ENCODE peak calls at places on chromosomes 5 and 9, in six cellular contexts. J, E, K, A, D and P are unnamed samples.

GRCh38 chr9:125377584-125378250 is 116.1 kb downstream of the GAPVD1 start:
- DNase-seq in E (no peak), K (no peak), J (no peak), D (no peak), A (no peak), P (no peak)

GRCh38 chr5:40033411-40033810 is 608.6 kb upstream of the DAB2 start:
- DNase-seq in D (no peak), J (no peak), E (peak; percentile 79), K (no peak), A (no peak), P (no peak)

GRCh38 chr9:113593682-113594281 is 130.3 kb downstream of the RGS3 start:
- DNase-seq in J (peak; percentile 39), D (peak; percentile 94), K (peak; percentile 97), E (peak; percentile 69), A (peak; percentile 91), P (peak; percentile 56)

GRCh38 chr5:68251804-68252648 is 36.5 kb downstream of the PIK3R1 start:
- DNase-seq in J (no peak), E (no peak), A (peak; percentile 50), D (no peak), K (no peak), P (no peak)

GRCh38 chr5:159547466-159548195 is 217.3 kb upstream of the IL12B start:
- DNase-seq in D (no peak), J (no peak), K (no peak), E (no peak), A (no peak), P (no peak)

GRCh38 chr5:7801898-7802614 is 48.9 kb downstream of the CFAP90 start:
- DNase-seq in K (no peak), J (no peak), D (no peak), E (no peak), A (no peak), P (no peak)

GRCh38 chr5:141398608-141399007 is 861 bp downstream of the PCDHGB5 start:
- DNase-seq in J (no peak), E (no peak), D (no peak), A (no peak), K (no peak), P (no peak)

GRCh38 chr9:137370865-137371520 is 52.0 kb downstream of the EXD3 start:
- DNase-seq in K (peak; percentile 37), A (peak; percentile 7), D (no peak), E (no peak), J (no peak), P (no peak)

GRCh38 chr5:74766348-74766886 is 500 bp downstream of the GFM2 start:
- DNase-seq in E (peak; percentile 1), D (peak; percentile 65), K (no peak), J (no peak), A (no peak), P (peak; percentile 9)

GRCh38 chr9:69340631-69341030 is 15.6 kb downstream of the ENTREP1 start:
- DNase-seq in E (no peak), K (no peak), D (no peak), J (no peak), A (no peak), P (no peak)

GRCh38 chr5:93602261-93603149 is 19.5 kb downstream of the NR2F1 start:
- DNase-seq in D (no peak), J (peak; percentile 65), K (no peak), A (no peak), E (no peak), P (no peak)

GRCh38 chr5:155189476-155189875 is 175.9 kb downstream of the KIF4B start:
- DNase-seq in A (no peak), D (no peak), J (no peak), E (no peak), K (no peak), P (no peak)

GRCh38 chr9:14433293-14433818 is 119.4 kb upstream of the NFIB start:
- DNase-seq in D (no peak), K (no peak), J (no peak), A (no peak), E (no peak), P (no peak)